ENCODE peak calls at places on chromosomes 16 and 17, in seven cellular contexts. F is AG09319; Y is progenitor cell of endocrine pancreas; P is uterus; V is thoracic aorta; C is CD4-positive, alpha-beta T cell; X is HFFc6. E is an unnamed sample.

GRCh38 chr16:66383551-66383950 is 17.1 kb downstream of the CDH5 start:
- DNase-seq in V (no peak), X (no peak), P (no peak), F (no peak), Y (no peak), C (no peak), E (no peak)

GRCh38 chr16:65414284-65414984 is 292.6 kb upstream of the CDH11 start:
- DNase-seq in C (no peak), P (no peak), V (no peak), X (peak; percentile 89), Y (no peak), F (peak; percentile 91), E (no peak)

GRCh38 chr16:2829501-2830354 is at the start of gene ZG16B:
- DNase-seq in X (no peak), C (no peak), V (no peak), P (no peak), Y (no peak), F (no peak), E (no peak)

GRCh38 chr17:7856081-7856791 is 1.1 kb downstream of the NAA38 start:
- DNase-seq in Y (no peak), V (no peak), X (no peak), P (peak; percentile 76), F (no peak), C (peak; percentile 28), E (no peak)

GRCh38 chr16:24635900-24636610 is 93.4 kb upstream of the TNRC6A start:
- DNase-seq in C (no peak), V (no peak), Y (no peak), X (peak; percentile 84), F (peak; percentile 94), P (peak; percentile 71), E (no peak)

GRCh38 chr16:21075252-21075651 is 75.4 kb downstream of the DNAH3 start:
- DNase-seq in C (no peak), Y (no peak), X (no peak), F (no peak), P (no peak), V (no peak), E (no peak)

GRCh38 chr17:10724546-10725195 is 5.2 kb downstream of the TMEM220 start:
- DNase-seq in Y (no peak), P (no peak), F (no peak), V (no peak), C (no peak), X (no peak), E (no peak)

GRCh38 chr16:87618216-87618615 is 15.9 kb downstream of the JPH3 start:
- DNase-seq in Y (no peak), C (no peak), F (no peak), P (no peak), X (no peak), V (no peak), E (no peak)

GRCh38 chr17:66466933-66467367 is 164.5 kb downstream of the PRKCA start:
- DNase-seq in Y (no peak), V (no peak), P (peak; percentile 65), C (no peak), F (peak; percentile 94), X (peak; percentile 98), E (peak; percentile 72)

GRCh38 chr17:76866774-76867577 is 1.2 kb upstream of the MGAT5B start:
- DNase-seq in P (no peak), X (peak; percentile 49), C (no peak), Y (no peak), F (no peak), V (no peak), E (no peak)

GRCh38 chr17:39196820-39197331 is 593 bp downstream of the CACNB1 start:
- DNase-seq in P (no peak), Y (no peak), X (peak; percentile 28), F (no peak), C (no peak), V (no peak), E (no peak)

GRCh38 chr17:65593870-65594584 is 32.6 kb upstream of the AXIN2 start:
- DNase-seq in C (no peak), P (no peak), F (no peak), V (no peak), X (no peak), Y (no peak), E (no peak)

GRCh38 chr16:50272111-50272571 is 5.8 kb downstream of the ADCY7 start:
- DNase-seq in Y (no peak), X (no peak), C (no peak), P (no peak), F (no peak), V (no peak), E (no peak)

GRCh38 chr16:29308644-29309546 is 97.6 kb downstream of the NPIPB11 start:
- DNase-seq in P (no peak), X (no peak), F (no peak), Y (no peak), V (no peak), C (no peak), E (no peak)

GRCh38 chr16:29311636-29312344 is 94.7 kb downstream of the NPIPB11 start:
- DNase-seq in V (no peak), C (no peak), F (no peak), P (peak; percentile 18), Y (no peak), X (no peak), E (no peak)

GRCh38 chr16:29312835-29313558 is 93.5 kb downstream of the NPIPB11 start:
- DNase-seq in Y (no peak), C (no peak), F (no peak), P (peak; percentile 72), V (no peak), X (no peak), E (no peak)

GRCh38 chr16:29313559-29313887 is 93.0 kb downstream of the NPIPB11 start:
- DNase-seq in V (no peak), Y (no peak), P (peak; percentile 23), F (no peak), C (no peak), X (no peak), E (no peak)

DNA sequence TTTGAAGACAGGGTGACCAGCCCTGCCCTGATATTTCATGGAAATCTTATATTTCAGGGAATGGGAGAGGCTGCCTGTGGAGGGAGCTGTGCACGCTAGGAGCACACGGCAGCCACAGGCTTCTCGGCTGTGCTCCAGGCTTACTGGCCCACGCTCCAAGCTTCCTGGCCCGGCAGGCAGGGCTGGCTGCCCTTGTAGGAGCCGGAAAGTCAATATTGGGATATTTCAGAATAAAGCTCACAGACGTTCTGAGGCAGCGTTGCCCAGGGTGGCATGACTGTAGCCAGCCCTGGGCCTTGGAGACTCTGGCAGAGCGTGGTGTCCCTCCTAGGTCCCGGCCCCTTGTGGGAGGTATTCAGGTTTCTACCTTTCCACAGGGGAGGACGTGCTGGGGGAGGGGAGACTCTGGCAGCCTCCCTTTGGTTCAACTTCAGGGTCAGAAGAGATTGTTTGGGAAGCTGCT is 95.6 kb downstream of the NPIPB11 start:
- DNase-seq in V (no peak), X (no peak), C (no peak), P (peak; percentile 44), F (no peak), Y (no peak), E (no peak)
- TF ChIP-seq CTCF in V (peak; percentile 21), X (no peak), C (no peak), P (no peak), F (peak; percentile 9), Y (no peak), E (no peak)

DNA sequence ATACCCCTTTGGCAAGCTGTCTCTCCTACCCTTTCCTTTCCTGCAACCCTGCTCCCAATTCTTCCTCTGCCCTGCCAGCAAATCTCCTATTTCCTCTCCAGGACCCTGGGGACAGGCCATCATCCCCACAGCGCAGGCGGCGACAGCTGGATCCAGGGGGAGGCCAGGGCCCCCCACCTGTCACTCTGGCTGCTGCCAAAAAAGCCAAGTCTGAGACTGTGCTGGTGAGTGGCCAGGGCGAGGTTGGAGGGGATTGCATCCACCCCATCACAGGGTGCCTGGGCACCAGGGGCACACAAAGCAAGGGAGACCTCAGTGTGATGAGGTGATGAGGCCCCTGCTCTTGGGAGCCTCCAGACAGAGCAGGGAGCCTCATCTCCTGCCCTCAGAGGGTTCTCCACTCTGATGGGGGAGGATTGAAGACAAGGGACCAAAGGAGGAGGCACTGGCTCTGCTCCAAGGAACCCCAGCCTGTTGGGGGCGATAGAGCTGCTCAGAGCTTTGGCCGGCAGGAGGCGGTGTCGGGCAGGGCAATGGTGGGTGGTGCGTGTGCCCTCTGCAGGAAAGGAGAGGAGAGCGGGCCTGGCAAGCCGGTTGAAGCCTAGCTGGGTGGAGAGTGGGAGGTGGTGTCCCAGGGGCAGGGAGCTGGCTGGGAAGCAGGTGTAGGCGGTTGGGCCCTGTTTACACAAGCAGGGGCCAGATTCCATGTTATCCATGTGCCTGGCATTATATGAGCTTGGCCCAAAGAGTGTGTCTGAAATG is 15.6 kb upstream of the PDK2 start:
- DNase-seq in V (no peak), Y (no peak), X (peak; percentile 37), F (no peak), C (no peak), P (no peak), E (no peak)
- TF ChIP-seq CTCF in V (peak; percentile 75), Y (peak; percentile 27), X (peak; percentile 72), F (peak; percentile 43), C (no peak), P (no peak), E (no peak)

GRCh38 chr16:77172964-77173363 is 18.0 kb upstream of the MON1B start:
- DNase-seq in C (no peak), X (no peak), V (no peak), Y (no peak), F (no peak), P (no peak), E (no peak)

GRCh38 chr16:77171750-77172635 is 19.0 kb upstream of the MON1B start:
- DNase-seq in P (peak; percentile 34), V (no peak), F (peak; percentile 27), X (peak; percentile 60), C (no peak), Y (no peak), E (no peak)

GRCh38 chr16:77170805-77171204 is 20.2 kb upstream of the MON1B start:
- DNase-seq in P (no peak), Y (no peak), V (no peak), F (no peak), X (no peak), C (no peak), E (no peak)

DNA sequence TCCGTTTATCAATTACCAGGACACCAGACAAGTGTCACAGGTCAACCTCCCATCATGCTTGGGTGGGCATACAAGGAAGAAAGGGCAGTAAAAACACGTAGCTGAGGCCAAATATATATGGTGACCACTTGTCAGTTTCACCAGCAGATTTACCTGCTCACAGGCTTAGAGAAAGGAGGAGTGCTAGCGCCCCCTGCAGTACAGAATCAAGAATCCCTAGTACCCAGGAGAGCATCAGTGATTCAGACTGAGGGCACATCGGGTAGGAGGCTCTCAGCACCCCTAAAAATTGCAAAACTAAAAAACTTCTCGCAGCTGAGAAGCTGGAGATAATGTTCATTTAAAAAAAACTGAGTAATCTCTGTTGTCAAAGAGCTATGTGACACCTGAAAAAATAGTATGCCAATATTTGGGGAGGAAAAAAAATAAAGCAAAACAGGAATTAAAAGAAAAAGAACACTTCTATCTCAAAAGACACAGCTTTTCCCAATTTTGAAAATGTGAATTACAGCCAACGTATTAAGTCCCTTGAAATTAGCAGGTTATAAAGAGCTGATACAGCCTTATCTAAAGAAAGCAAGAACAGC is 21.2 kb upstream of the MON1B start:
- DNase-seq in P (no peak), C (peak; percentile 20), F (no peak), V (no peak), X (no peak), Y (peak; percentile 42), E (peak; percentile 41)
- TF ChIP-seq CTCF in P (no peak), C (peak; percentile 37), F (peak; percentile 67), V (no peak), X (peak; percentile 80), Y (peak; percentile 86), E (peak; percentile 78)

DNA sequence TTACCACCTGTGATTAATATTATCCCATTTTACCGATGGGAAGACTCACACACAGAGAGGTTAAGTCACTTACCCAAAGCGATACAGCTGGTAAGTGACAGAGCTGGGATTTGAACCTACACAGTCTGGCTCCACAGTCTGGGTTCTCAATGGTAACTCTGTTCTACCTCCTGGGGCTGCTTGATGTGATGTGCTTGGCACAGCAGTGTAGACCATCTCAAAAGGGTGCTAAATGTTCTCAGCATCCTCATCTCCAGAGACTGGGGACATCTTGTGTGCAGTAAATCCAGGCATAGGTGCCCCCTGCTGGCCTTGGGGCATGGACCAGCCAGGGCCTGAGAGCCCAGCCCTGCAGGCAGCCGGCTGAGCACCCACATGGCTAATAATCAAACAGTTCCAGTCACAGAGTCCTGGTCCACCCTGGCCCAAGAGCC is 15.4 kb upstream of the KATNB1 start:
- DNase-seq in X (peak; percentile 47), C (peak; percentile 11), V (no peak), Y (peak; percentile 57), F (peak; percentile 7), P (no peak), E (peak; percentile 90)
- TF ChIP-seq CTCF in X (peak; percentile 85), C (no peak), V (no peak), Y (peak; percentile 81), F (peak; percentile 57), P (peak; percentile 39), E (peak; percentile 95)